ENCODE peak calls at places on chromosomes 7 and 10, in six cellular contexts. E is IMR-90, P is trophoblast cell, U is H9, C is mesenchymal stem cell, H is H1. M is an unnamed sample.

GRCh38 chr7:132123763-132124162 is 452.5 kb downstream of the PLXNA4 start:
- DNase-seq in U (no peak), P (no peak), H (no peak), E (no peak), C (no peak), M (no peak)

GRCh38 chr10:123034332-123034731 is 25.5 kb downstream of the ACADSB start:
- DNase-seq in C (no peak), H (no peak), U (no peak), E (no peak), P (no peak), M (no peak)

GRCh38 chr10:5168897-5169296 is 16.1 kb downstream of the AKR1C8 start:
- DNase-seq in C (no peak), H (no peak), U (no peak), E (no peak), P (no peak), M (no peak)

GRCh38 chr10:86366033-86366901 is at the start of gene GRID1:
- DNase-seq in E (no peak), U (peak), H (peak), C (peak), P (no peak), M (no peak)

GRCh38 chr10:118698421-118698820 is 56.3 kb downstream of the CACUL1 start:
- DNase-seq in E (peak), U (no peak), H (no peak), P (no peak), C (peak), M (no peak)

GRCh38 chr7:39651262-39651661 is 27.9 kb downstream of the RALA start:
- DNase-seq in C (peak), U (no peak), P (no peak), H (no peak), E (peak), M (no peak)

GRCh38 chr10:104678658-104679057 is 37.6 kb downstream of the SORCS3 start:
- DNase-seq in C (no peak), U (no peak), H (no peak), E (no peak), P (no peak), M (no peak)

GRCh38 chr10:61354538-61354937 is 98.6 kb downstream of the TMEM26 start:
- DNase-seq in C (no peak), E (no peak), H (no peak), U (no peak), P (no peak), M (no peak)

GRCh38 chr7:15459018-15459621 is 102.7 kb downstream of the AGMO start:
- DNase-seq in P (no peak), U (no peak), E (no peak), C (no peak), H (no peak), M (no peak)

GRCh38 chr10:75189266-75190096 is 21.1 kb upstream of the VDAC2 start:
- DNase-seq in U (no peak), H (no peak), P (no peak), C (no peak), E (no peak), M (no peak)

GRCh38 chr10:10911471-10911921 is 106.2 kb upstream of the CELF2 start:
- DNase-seq in C (peak), U (peak), P (peak), E (peak), H (no peak), M (peak)

GRCh38 chr7:66050990-66051424 is 24.6 kb upstream of the ASL start:
- DNase-seq in P (no peak), E (peak), H (no peak), C (peak), U (no peak), M (no peak)

GRCh38 chr7:96075510-96076349 is 246.2 kb downstream of the SLC25A13 start:
- DNase-seq in E (peak), C (peak), U (peak), H (peak), P (peak), M (peak)

GRCh38 chr10:78904196-78904595 is 164.6 kb upstream of the ZMIZ1 start:
- DNase-seq in U (peak), E (no peak), C (no peak), P (no peak), H (no peak), M (no peak)

GRCh38 chr7:100430450-100431285 is 1.0 kb downstream of the MEPCE start:
- DNase-seq in H (no peak), U (no peak), P (no peak), E (peak), C (no peak), M (no peak)
- H3K14ac ChIP-seq in H (no peak), U (no peak), P (no peak), E (peak), C (peak), M (peak)

GRCh38 chr7:91265693-91266066 is 1.4 kb downstream of the FZD1 start:
- DNase-seq in P (no peak), C (no peak), E (no peak), H (no peak), U (peak), M (no peak)
- H3K23ac ChIP-seq in P (no peak), C (no peak), E (peak), H (no peak), U (no peak), M (peak)

GRCh38 chr7:26005683-26006410 is 146.2 kb upstream of the NFE2L3 start:
- DNase-seq in P (peak), U (no peak), E (no peak), C (no peak), H (no peak), M (no peak)
- H3K14ac ChIP-seq in P (no peak), U (no peak), E (no peak), C (no peak), H (no peak), M (no peak)

DNA sequence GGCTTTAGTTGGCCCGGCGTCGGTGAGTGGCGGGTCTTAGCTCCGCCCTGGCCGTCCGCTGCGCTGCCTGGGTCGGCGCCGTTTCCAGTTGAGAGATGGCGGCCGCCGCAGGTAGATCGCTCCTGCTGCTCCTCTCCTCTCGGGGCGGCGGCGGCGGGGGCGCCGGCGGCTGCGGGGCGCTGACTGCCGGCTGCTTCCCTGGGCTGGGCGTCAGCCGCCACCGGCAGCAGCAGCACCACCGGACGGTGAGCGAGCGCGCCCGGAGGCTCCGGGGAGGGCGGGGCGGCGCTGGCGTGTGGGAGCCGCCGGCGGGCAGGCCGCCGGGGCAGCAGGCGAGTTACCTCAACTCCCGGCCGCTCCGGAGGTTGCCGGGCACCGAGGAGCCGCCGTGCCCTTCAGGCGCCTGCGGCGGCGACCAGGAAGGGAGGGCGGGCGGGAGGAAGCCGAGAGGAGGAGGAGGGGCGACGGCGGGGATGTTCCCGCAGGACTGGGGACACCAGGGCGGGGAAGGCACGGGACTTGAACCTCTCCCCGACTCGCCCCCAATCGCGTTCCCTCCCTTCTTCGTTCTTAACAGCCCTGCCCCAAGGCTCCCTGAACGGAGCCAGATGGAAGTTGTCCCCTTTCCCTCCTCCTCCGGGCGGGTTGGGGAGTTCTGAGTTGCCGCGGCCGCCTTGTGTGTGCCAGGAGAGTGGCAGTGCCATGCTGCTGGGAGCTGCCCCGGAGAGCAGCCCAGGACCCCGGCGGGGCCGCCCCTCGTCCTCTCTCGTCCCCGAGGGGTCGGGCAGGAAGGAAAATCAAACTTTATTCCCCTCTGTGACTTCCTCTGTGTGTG is at the start of gene MCU:
- DNase-seq in E (peak), C (peak), U (peak), H (peak), P (peak), M (peak)
- H3K23ac ChIP-seq in E (peak), C (no peak), U (no peak), H (no peak), P (no peak), M (peak)

GRCh38 chr10:126251778-126252407 is 136.4 kb downstream of the ADAM12 start:
- DNase-seq in H (no peak), P (no peak), E (no peak), C (no peak), U (no peak), M (no peak)

GRCh38 chr10:126250527-126251310 is 137.6 kb downstream of the ADAM12 start:
- DNase-seq in C (peak), H (no peak), E (peak), P (no peak), U (no peak), M (no peak)

GRCh38 chr10:126255313-126255712 is 133.0 kb downstream of the ADAM12 start:
- DNase-seq in U (no peak), P (no peak), H (no peak), E (no peak), C (no peak), M (no peak)

GRCh38 chr10:126252884-126253612 is 135.2 kb downstream of the ADAM12 start:
- DNase-seq in U (no peak), C (peak), P (peak), H (no peak), E (peak), M (no peak)

DNA sequence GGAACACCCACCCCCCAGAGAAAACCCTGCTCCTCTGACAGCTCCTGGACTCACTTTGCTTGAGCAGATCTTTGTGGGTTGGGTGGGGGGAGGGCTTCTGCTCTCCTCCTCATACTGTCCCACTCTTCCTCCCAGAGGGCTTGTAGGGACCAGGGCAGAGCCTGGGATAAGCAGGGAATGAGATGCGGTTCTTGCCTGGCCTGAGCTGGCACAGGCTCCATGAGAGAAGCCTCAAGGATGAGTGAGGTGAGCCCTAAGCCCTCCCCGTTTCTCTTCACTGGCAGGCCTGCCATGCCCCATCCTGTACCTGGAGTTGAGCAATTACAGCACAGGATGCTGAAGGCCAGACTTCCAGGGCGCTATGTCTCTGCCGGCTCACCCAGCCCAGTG is 134.7 kb downstream of the ADAM12 start:
- DNase-seq in C (no peak), U (no peak), H (no peak), E (no peak), P (no peak), M (no peak)
- H3K14ac ChIP-seq in C (peak), U (no peak), H (no peak), E (peak), P (no peak), M (no peak)

M was measured in neuronal stem cell.